ENCODE peak calls at places on chromosomes 2 and 18, in eight cellular contexts. Q, D, E, R, C, N, G and H are unnamed samples.

GRCh38 chr2:52445720-52446119 is 1321.9 kb upstream of the CHAC2 start:
- DNase-seq in N (no peak), R (no peak), E (no peak), D (no peak), C (no peak), G (no peak), Q (no peak), H (no peak)

GRCh38 chr2:191274404-191274803 is 29.2 kb downstream of the MYO1B start:
- DNase-seq in N (no peak), G (no peak), C (no peak), D (no peak), R (no peak), Q (no peak), E (no peak), H (peak)

GRCh38 chr18:12990128-12990485 is 1.1 kb upstream of the CEP192 start:
- DNase-seq in D (peak), G (no peak), N (no peak), R (no peak), Q (no peak), C (no peak), E (no peak), H (no peak)

GRCh38 chr2:72036595-72036994 is 111.1 kb downstream of the CYP26B1 start:
- DNase-seq in R (no peak), N (no peak), G (no peak), C (no peak), D (no peak), E (no peak), Q (no peak), H (no peak)

GRCh38 chr2:106759962-106760361 is 126.0 kb downstream of the ST6GAL2 start:
- DNase-seq in R (no peak), G (no peak), E (no peak), C (no peak), D (no peak), N (no peak), Q (no peak), H (no peak)

GRCh38 chr2:82342351-82342750 is 2037.8 kb upstream of the LRRTM1 start:
- DNase-seq in C (no peak), N (no peak), G (no peak), Q (no peak), E (no peak), R (peak), D (no peak), H (no peak)

GRCh38 chr2:46943881-46944798 is 28.5 kb upstream of the MCFD2 start:
- DNase-seq in Q (no peak), D (no peak), R (no peak), N (peak), E (no peak), G (peak), C (peak), H (no peak)

GRCh38 chr2:189125195-189125594 is 54.4 kb downstream of the COL5A2 start:
- DNase-seq in N (no peak), D (no peak), C (no peak), G (no peak), E (no peak), R (no peak), Q (no peak), H (no peak)

GRCh38 chr2:43273477-43273876 is 47.1 kb upstream of the ZFP36L2 start:
- DNase-seq in N (no peak), D (no peak), Q (no peak), C (no peak), E (no peak), G (no peak), R (peak), H (no peak)

GRCh38 chr2:226799976-226800940 is 638 bp upstream of the IRS1 start:
- DNase-seq in E (peak), Q (no peak), G (no peak), C (no peak), R (peak), N (no peak), D (no peak), H (no peak)

GRCh38 chr2:37181726-37182684 is 6.5 kb downstream of the SULT6B1 start:
- DNase-seq in N (no peak), Q (no peak), R (peak), C (no peak), E (no peak), G (no peak), D (no peak), H (no peak)

GRCh38 chr2:231929961-231930600 is 3.9 kb upstream of the NPPC start:
- DNase-seq in C (no peak), Q (peak), G (peak), N (no peak), R (no peak), E (no peak), D (peak), H (no peak)

GRCh38 chr18:46061387-46061786 is 10.7 kb downstream of the PSTPIP2 start:
- DNase-seq in R (no peak), C (no peak), Q (no peak), N (no peak), D (peak), G (no peak), E (no peak), H (no peak)

GRCh38 chr2:182064024-182064880 is 78.6 kb downstream of the PPP1R1C start:
- DNase-seq in C (no peak), D (no peak), E (no peak), Q (peak), N (no peak), R (no peak), G (no peak), H (no peak)

GRCh38 chr2:109402980-109403840 is 210.6 kb downstream of the SEPTIN10 start:
- DNase-seq in E (no peak), G (no peak), R (no peak), D (no peak), Q (no peak), C (no peak), N (no peak), H (no peak)

GRCh38 chr2:23761638-23762037 is 165.3 kb downstream of the ATAD2B start:
- DNase-seq in C (no peak), E (no peak), D (peak), R (no peak), Q (no peak), G (no peak), N (no peak), H (no peak)

GRCh38 chr2:54409752-54410151 is 46.4 kb upstream of the SPTBN1 start:
- DNase-seq in R (no peak), N (no peak), Q (no peak), G (no peak), D (no peak), E (no peak), C (no peak), H (no peak)

GRCh38 chr2:179790235-179790895 is 71.0 kb downstream of the ZNF385B start:
- DNase-seq in G (no peak), Q (no peak), C (no peak), E (no peak), D (no peak), N (no peak), R (no peak), H (no peak)

GRCh38 chr2:239971115-239971514 is 54.0 kb downstream of the NDUFA10 start:
- DNase-seq in E (no peak), N (no peak), D (no peak), G (no peak), C (no peak), R (no peak), Q (no peak), H (no peak)

GRCh38 chr2:238267884-238268680 is 20.3 kb downstream of the PER2 start:
- DNase-seq in C (no peak), R (no peak), D (no peak), N (no peak), Q (peak), G (no peak), E (no peak), H (no peak)

GRCh38 chr2:181058378-181059269 is 78.2 kb downstream of the UBE2E3 start:
- DNase-seq in G (peak), D (peak), C (no peak), R (no peak), Q (no peak), N (peak), E (no peak), H (peak)

GRCh38 chr2:199383006-199383405 is 74.7 kb downstream of the SATB2 start:
- DNase-seq in R (no peak), D (no peak), G (no peak), C (no peak), Q (no peak), E (no peak), N (no peak), H (no peak)

GRCh38 chr2:151388011-151388410 is 21.7 kb upstream of the RIF1 start:
- DNase-seq in D (no peak), C (no peak), Q (no peak), N (no peak), E (no peak), R (no peak), G (no peak), H (no peak)

GRCh38 chr2:113178891-113179290 is 5.1 kb downstream of the PSD4 start:
- DNase-seq in D (no peak), Q (no peak), E (no peak), C (no peak), R (no peak), N (no peak), G (no peak), H (no peak)